ENCODE peak calls at places on chromosomes 2 and 18, in nine cellular contexts. B is lung; P is psoas muscle; Y is body of pancreas; O is CD8-positive, alpha-beta memory T cell; M is Panc1; X is HCT116; F is NT2/D1; L is thoracic aorta. K is an unnamed sample.

GRCh38 chr2:225493420-225494099 is 94.0 kb downstream of the NYAP2 start:
- DNase-seq in B (no peak), P (no peak), Y (no peak), O (no peak), M (no peak), X (no peak), F (no peak), L (no peak), K (no peak)

GRCh38 chr2:100832885-100833284 is 12.9 kb downstream of the NPAS2 start:
- DNase-seq in B (no peak), P (peak; percentile 69), Y (no peak), O (no peak), M (no peak), X (no peak), F (no peak), L (no peak), K (no peak)

GRCh38 chr2:121008978-121009377 is 273.3 kb downstream of the GLI2 start:
- DNase-seq in B (peak; percentile 18), P (no peak), Y (no peak), O (no peak), M (no peak), X (peak; percentile 3), F (peak; percentile 43), L (no peak), K (no peak)

GRCh38 chr2:55395724-55396605 is 23.7 kb downstream of the CCDC88A start:
- DNase-seq in B (no peak), P (no peak), Y (no peak), O (no peak), M (no peak), X (no peak), F (no peak), L (no peak), K (no peak)

GRCh38 chr2:367246-367645 is 79.4 kb upstream of the ALKAL2 start:
- DNase-seq in B (no peak), P (no peak), Y (no peak), O (no peak), M (no peak), X (no peak), F (no peak), L (no peak), K (no peak)

GRCh38 chr18:997499-997898 is 92.8 kb downstream of the ADCYAP1 start:
- DNase-seq in B (no peak), P (no peak), Y (no peak), O (no peak), M (no peak), X (no peak), F (no peak), L (no peak), K (no peak)

GRCh38 chr2:224442092-224442999 is 40.4 kb upstream of the FAM124B start:
- DNase-seq in B (no peak), P (peak; percentile 61), Y (peak; percentile 11), O (no peak), M (no peak), X (no peak), F (no peak), L (no peak), K (no peak)

GRCh38 chr2:142521492-142521891 is 356.0 kb upstream of the KYNU start:
- DNase-seq in B (no peak), P (no peak), Y (no peak), O (no peak), M (no peak), X (no peak), F (no peak), L (no peak), K (no peak)

GRCh38 chr2:216308532-216308931 is 63.8 kb downstream of the MARCHF4 start:
- DNase-seq in B (no peak), P (no peak), Y (peak; percentile 12), O (no peak), M (no peak), X (no peak), F (no peak), L (no peak), K (no peak)

GRCh38 chr2:12603781-12604180 is 113.0 kb upstream of the TRIB2 start:
- DNase-seq in B (no peak), P (no peak), Y (no peak), O (no peak), M (no peak), X (no peak), F (no peak), L (no peak), K (no peak)

GRCh38 chr18:63366270-63366990 is 576 bp downstream of the KDSR start:
- DNase-seq in B (peak; percentile 60), P (peak; percentile 82), Y (peak; percentile 69), O (peak; percentile 78), M (no peak), X (peak; percentile 32), F (peak; percentile 38), L (peak; percentile 16), K (peak; percentile 70)

GRCh38 chr2:239927424-239927981 is 97.6 kb downstream of the NDUFA10 start:
- DNase-seq in B (no peak), P (peak; percentile 51), Y (no peak), O (peak; percentile 77), M (peak; percentile 78), X (peak; percentile 58), F (no peak), L (no peak), K (peak; percentile 54)

GRCh38 chr2:119106301-119106897 is 52.2 kb downstream of the C1QL2 start:
- DNase-seq in B (peak; percentile 36), P (no peak), Y (peak; percentile 13), O (no peak), M (no peak), X (no peak), F (no peak), L (no peak), K (no peak)

GRCh38 chr2:62309465-62310091 is 113.7 kb downstream of the B3GNT2 start:
- DNase-seq in B (no peak), P (no peak), Y (no peak), O (peak; percentile 58), M (no peak), X (no peak), F (no peak), L (no peak), K (no peak)

GRCh38 chr18:21693322-21693721 is 11.3 kb downstream of the ABHD3 start:
- DNase-seq in B (no peak), P (no peak), Y (no peak), O (no peak), M (no peak), X (no peak), F (no peak), L (no peak), K (no peak)

GRCh38 chr18:13725566-13726227 is 661 bp downstream of the FAM210A start:
- DNase-seq in B (no peak), P (no peak), Y (peak; percentile 2), O (peak; percentile 52), M (no peak), X (no peak), F (no peak), L (no peak), K (no peak)

DNA sequence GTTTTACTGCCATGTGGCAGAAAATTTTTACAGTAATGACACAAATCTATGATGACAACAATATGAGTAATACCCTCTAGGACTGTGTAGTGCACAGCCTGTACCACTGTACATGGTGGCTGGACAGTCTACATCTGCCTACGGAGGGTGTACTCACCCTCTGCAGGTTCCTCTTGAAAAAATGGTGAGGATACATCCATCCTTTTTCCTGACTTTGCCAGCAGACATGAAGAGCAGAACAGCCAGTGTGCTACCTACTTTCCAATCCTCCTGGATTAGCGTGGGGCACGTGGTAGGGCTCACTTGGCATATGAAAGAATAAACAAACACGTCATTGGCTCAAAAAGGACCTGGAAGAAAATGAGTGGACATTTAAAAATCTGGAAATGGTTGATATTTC is 62.6 kb downstream of the TRPM8 start:
- DNase-seq in B (no peak), P (no peak), Y (no peak), O (no peak), M (no peak), X (no peak), F (no peak), L (no peak), K (no peak)
- H3K4me1 ChIP-seq in B (no peaks in the 10 kb centered on the region), P (no peaks in the 10 kb centered on the region), Y (peaks cover 17% of the 10 kb centered on the region), O (peaks cover 25% of the 10 kb centered on the region), M (peaks cover 42% of the 10 kb centered on the region), X (peaks cover 28% of the 10 kb centered on the region), F (no peaks in the 10 kb centered on the region), L (no peaks in the 10 kb centered on the region), K (no peaks in the 10 kb centered on the region)

DNA sequence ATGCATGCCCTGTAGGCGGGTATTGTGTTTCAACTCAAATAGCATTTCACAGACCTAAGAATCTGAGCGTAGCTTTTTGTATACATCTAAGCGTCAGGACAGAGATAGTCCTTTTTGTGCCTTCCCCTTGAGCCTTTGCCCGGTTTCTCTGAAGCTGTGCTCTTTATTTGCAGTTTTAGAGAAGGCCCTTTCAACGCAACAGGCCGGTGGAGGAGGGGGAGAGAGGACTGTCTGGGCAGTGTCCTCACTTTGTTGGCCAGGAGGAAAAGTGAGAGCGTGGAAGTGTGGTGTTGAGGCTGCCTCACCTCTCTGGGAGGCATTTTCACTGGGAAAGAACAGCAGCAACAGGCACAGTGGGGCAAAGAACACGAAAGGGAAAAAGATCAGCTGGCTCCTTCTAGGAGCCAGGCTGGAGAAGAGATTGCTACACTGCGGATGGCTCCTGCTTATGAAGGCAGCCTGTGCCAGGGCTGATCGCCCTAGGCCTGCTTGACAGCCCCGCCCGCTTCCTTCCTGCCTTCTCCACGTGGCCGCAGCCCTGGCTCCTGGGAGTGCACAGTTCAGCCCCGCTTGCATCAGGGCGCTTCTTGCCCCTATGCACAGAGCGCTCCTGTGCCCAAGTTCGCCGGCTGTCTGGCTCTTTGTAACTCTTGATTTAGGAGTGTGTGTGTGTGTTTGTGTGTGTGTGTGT is 195.6 kb upstream of the POU3F3 start:
- DNase-seq in B (no peak), P (peak; percentile 65), Y (peak; percentile 15), O (no peak), M (no peak), X (no peak), F (no peak), L (no peak), K (peak; percentile 69)
- H3K4me3 ChIP-seq in B (no peak overlapping the region), P (no peak overlapping the region), Y (no peak overlapping the region), O (no peak overlapping the region), M (no peak overlapping the region), X (no peak overlapping the region), F (peak overlapping the region; percentile 36), L (no peak overlapping the region), K (no peak overlapping the region)

GRCh38 chr2:98484121-98484557 is 39.5 kb downstream of the INPP4A start:
- DNase-seq in B (no peak), P (no peak), Y (no peak), O (no peak), M (no peak), X (no peak), F (no peak), L (no peak), K (no peak)
- H3K4me1 ChIP-seq in B (peaks cover 44% of the 10 kb centered on the region), P (peaks cover 18% of the 10 kb centered on the region), Y (peaks cover 54% of the 10 kb centered on the region), O (peaks cover 100% of the 10 kb centered on the region), M (no peaks in the 10 kb centered on the region), X (no peaks in the 10 kb centered on the region), F (peaks cover 24% of the 10 kb centered on the region), L (peaks cover 13% of the 10 kb centered on the region), K (peaks cover 52% of the 10 kb centered on the region)

GRCh38 chr18:61639886-61640285 is 252.9 kb downstream of the RNF152 start:
- DNase-seq in B (no peak), P (no peak), Y (no peak), O (no peak), M (no peak), X (no peak), F (no peak), L (no peak), K (no peak)

GRCh38 chr18:61635901-61636528 is 256.8 kb downstream of the RNF152 start:
- DNase-seq in B (peak; percentile 50), P (no peak), Y (peak; percentile 80), O (no peak), M (no peak), X (peak; percentile 29), F (no peak), L (no peak), K (peak; percentile 66)

GRCh38 chr18:61637905-61638304 is 254.9 kb downstream of the RNF152 start:
- DNase-seq in B (no peak), P (no peak), Y (no peak), O (no peak), M (no peak), X (no peak), F (peak; percentile 52), L (no peak), K (no peak)

GRCh38 chr18:61637319-61637718 is 255.5 kb downstream of the RNF152 start:
- DNase-seq in B (no peak), P (no peak), Y (peak; percentile 66), O (no peak), M (no peak), X (no peak), F (no peak), L (no peak), K (no peak)
- H3K4me3 ChIP-seq in B (no peak overlapping the region), P (no peak overlapping the region), Y (no peak overlapping the region), O (no peak overlapping the region), M (no peak overlapping the region), X (no peak overlapping the region), F (no peak overlapping the region), L (no peak overlapping the region), K (no peak overlapping the region)